ENCODE peak calls at places on chromosomes 11 and 22, in four cellular contexts. X is breast epithelium; H is CD4-positive, alpha-beta memory T cell; N is pancreas. Z is an unnamed sample.

GRCh38 chr11:86688398-86689179 is 16.2 kb upstream of the ME3 start:
- DNase-seq in X (no peak), N (no peak), H (no peak), Z (peak)

GRCh38 chr11:118343981-118344521 is at the start of gene CD3G:
- DNase-seq in H (peak), N (no peak), X (no peak), Z (no peak)

GRCh38 chr11:62726156-62727006 is 876 bp downstream of the HNRNPUL2 start:
- DNase-seq in N (no peak), X (no peak), H (no peak), Z (no peak)

GRCh38 chr11:9862981-9863380 is 199.1 kb downstream of the SWAP70 start:
- DNase-seq in X (no peak), H (no peak), N (no peak), Z (no peak)

GRCh38 chr22:36383110-36383581 is 4.6 kb downstream of the MYH9 start:
- DNase-seq in H (peak), N (no peak), X (peak), Z (no peak)

GRCh38 chr11:127998421-127998820 is 588.9 kb downstream of the ETS1 start:
- DNase-seq in X (no peak), N (no peak), H (no peak), Z (no peak)

GRCh38 chr11:17906436-17906835 is 106.4 kb downstream of the SERGEF start:
- DNase-seq in H (no peak), N (no peak), X (peak), Z (no peak)

GRCh38 chr11:45085657-45086501 is 60.6 kb upstream of the PRDM11 start:
- DNase-seq in N (no peak), X (no peak), H (no peak), Z (no peak)

GRCh38 chr11:131910491-131911387 is 540.3 kb downstream of the NTM start:
- DNase-seq in H (no peak), N (no peak), X (no peak), Z (no peak)

GRCh38 chr22:19848298-19849224 is 6.1 kb downstream of the GNB1L start:
- DNase-seq in H (no peak), N (peak), X (no peak), Z (no peak)

GRCh38 chr11:96337541-96338530 is 5.2 kb downstream of the MAML2 start:
- DNase-seq in X (no peak), N (no peak), H (peak), Z (no peak)